ENCODE peak calls at places on chromosome 15, in ten cellular contexts. One of them, this sample, is unnamed.

GRCh38 chr15:38414351-38414750 is 39.6 kb upstream of the FAM98B start:
- DNase-seq in IMR-90: peak; percentile 75
- DNase-seq in K562: peak; percentile 14
- DNase-seq in astrocyte: peak; percentile 52
- DNase-seq in PC-9: no peak
- DNase-seq in endothelial cell of umbilical vein: peak; percentile 53
- DNase-seq in GM23248: peak; percentile 85
- DNase-seq in mammary epithelial cell: peak; percentile 53
- DNase-seq in mesendoderm: peak; percentile 65
- DNase-seq in neural progenitor cell: peak; percentile 64
- DNase-seq in this sample: no peak

GRCh38 chr15:90020041-90020735 is 19.1 kb downstream of the ZNF710 start:
- DNase-seq in GM23248: no peak
- DNase-seq in PC-9: no peak
- DNase-seq in endothelial cell of umbilical vein: peak; percentile 55
- DNase-seq in K562: no peak
- DNase-seq in astrocyte: no peak
- DNase-seq in mesendoderm: no peak
- DNase-seq in neural progenitor cell: no peak
- DNase-seq in mammary epithelial cell: no peak
- DNase-seq in IMR-90: no peak
- DNase-seq in this sample: no peak

GRCh38 chr15:69499521-69500201 is 47.0 kb downstream of the RPLP1 start:
- DNase-seq in GM23248: no peak
- DNase-seq in IMR-90: no peak
- DNase-seq in endothelial cell of umbilical vein: no peak
- DNase-seq in mesendoderm: no peak
- DNase-seq in astrocyte: no peak
- DNase-seq in PC-9: no peak
- DNase-seq in K562: no peak
- DNase-seq in neural progenitor cell: peak; percentile 44
- DNase-seq in mammary epithelial cell: no peak
- DNase-seq in this sample: no peak

GRCh38 chr15:64597469-64597806 is 137.1 kb downstream of the ZNF609 start:
- DNase-seq in IMR-90: no peak
- DNase-seq in K562: no peak
- DNase-seq in mammary epithelial cell: no peak
- DNase-seq in mesendoderm: no peak
- DNase-seq in PC-9: no peak
- DNase-seq in GM23248: no peak
- DNase-seq in neural progenitor cell: no peak
- DNase-seq in endothelial cell of umbilical vein: no peak
- DNase-seq in astrocyte: no peak
- DNase-seq in this sample: no peak

GRCh38 chr15:76285241-76285825 is 25.9 kb downstream of the ETFA start:
- DNase-seq in mesendoderm: no peak
- DNase-seq in astrocyte: no peak
- DNase-seq in endothelial cell of umbilical vein: peak; percentile 28
- DNase-seq in neural progenitor cell: no peak
- DNase-seq in PC-9: no peak
- DNase-seq in GM23248: peak; percentile 43
- DNase-seq in IMR-90: peak; percentile 1
- DNase-seq in mammary epithelial cell: peak; percentile 5
- DNase-seq in K562: peak; percentile 21
- DNase-seq in this sample: no peak

GRCh38 chr15:70880781-70881180 is 11.5 kb downstream of the THAP10 start:
- DNase-seq in mammary epithelial cell: no peak
- DNase-seq in IMR-90: peak; percentile 49
- DNase-seq in PC-9: no peak
- DNase-seq in K562: no peak
- DNase-seq in astrocyte: no peak
- DNase-seq in neural progenitor cell: no peak
- DNase-seq in endothelial cell of umbilical vein: no peak
- DNase-seq in mesendoderm: no peak
- DNase-seq in GM23248: peak; percentile 6
- DNase-seq in this sample: no peak

GRCh38 chr15:92011611-92012367 is 158.3 kb downstream of the SLCO3A1 start:
- DNase-seq in PC-9: peak; percentile 59
- DNase-seq in K562: no peak
- DNase-seq in endothelial cell of umbilical vein: no peak
- DNase-seq in neural progenitor cell: no peak
- DNase-seq in mammary epithelial cell: peak; percentile 65
- DNase-seq in IMR-90: no peak
- DNase-seq in mesendoderm: peak; percentile 65
- DNase-seq in astrocyte: peak; percentile 34
- DNase-seq in GM23248: peak; percentile 72
- DNase-seq in this sample: peak; percentile 25

GRCh38 chr15:57019496-57020160 is 101.2 kb downstream of the TCF12 start:
- DNase-seq in astrocyte: peak; percentile 21
- DNase-seq in mammary epithelial cell: no peak
- DNase-seq in IMR-90: no peak
- DNase-seq in neural progenitor cell: no peak
- DNase-seq in mesendoderm: no peak
- DNase-seq in GM23248: peak; percentile 80
- DNase-seq in PC-9: no peak
- DNase-seq in K562: peak; percentile 16
- DNase-seq in endothelial cell of umbilical vein: no peak
- DNase-seq in this sample: no peak

GRCh38 chr15:85312486-85312885 is 67.9 kb upstream of the AKAP13 start:
- DNase-seq in K562: no peak
- DNase-seq in GM23248: peak; percentile 28
- DNase-seq in mammary epithelial cell: peak; percentile 33
- DNase-seq in neural progenitor cell: no peak
- DNase-seq in IMR-90: peak; percentile 85
- DNase-seq in astrocyte: peak; percentile 60
- DNase-seq in endothelial cell of umbilical vein: no peak
- DNase-seq in mesendoderm: peak; percentile 57
- DNase-seq in PC-9: no peak
- DNase-seq in this sample: no peak

DNA sequence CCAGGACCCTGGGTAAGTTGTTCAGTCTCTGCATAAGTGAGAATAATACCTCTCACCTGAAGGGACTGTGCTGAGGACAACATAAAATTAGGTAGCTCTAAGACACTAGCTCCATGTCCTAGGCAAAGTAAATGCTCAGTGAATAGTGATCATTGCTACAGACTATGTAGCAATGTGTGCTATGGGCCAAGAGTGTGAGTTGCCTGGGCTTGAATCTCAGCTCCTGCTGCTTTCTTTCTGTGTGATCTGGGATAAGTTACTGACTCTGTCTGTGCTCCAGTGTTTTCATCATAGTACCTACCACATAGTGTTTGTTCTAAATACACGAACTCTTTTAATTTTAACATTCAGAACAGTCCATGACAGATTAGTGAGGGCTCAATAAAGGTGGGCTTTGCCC is 81.1 kb upstream of the MFGE8 start:
- DNase-seq in K562: no peak
- DNase-seq in astrocyte: no peak
- DNase-seq in neural progenitor cell: no peak
- DNase-seq in endothelial cell of umbilical vein: no peak
- DNase-seq in mesendoderm: no peak
- DNase-seq in IMR-90: no peak
- DNase-seq in GM23248: peak; percentile 58
- DNase-seq in mammary epithelial cell: no peak
- DNase-seq in PC-9: no peak
- DNase-seq in this sample: no peak
- H3K4me2 ChIP-seq in K562: no peak overlapping the region
- H3K4me2 ChIP-seq in astrocyte: no peak overlapping the region
- H3K4me2 ChIP-seq in neural progenitor cell: no peak overlapping the region
- H3K4me2 ChIP-seq in endothelial cell of umbilical vein: no peak overlapping the region
- H3K4me2 ChIP-seq in mesendoderm: no peak overlapping the region
- H3K4me2 ChIP-seq in IMR-90: no peak overlapping the region
- H3K4me2 ChIP-seq in GM23248: no peak overlapping the region
- H3K4me2 ChIP-seq in mammary epithelial cell: no peak overlapping the region
- H3K4me2 ChIP-seq in PC-9: no peak overlapping the region
- H3K4me2 ChIP-seq in this sample: no peak overlapping the region

GRCh38 chr15:43410572-43411214 is 39.8 kb downstream of the TUBGCP4 start:
- DNase-seq in endothelial cell of umbilical vein: no peak
- DNase-seq in mammary epithelial cell: peak; percentile 24
- DNase-seq in IMR-90: peak; percentile 47
- DNase-seq in K562: peak; percentile 61
- DNase-seq in astrocyte: peak; percentile 16
- DNase-seq in mesendoderm: peak; percentile 15
- DNase-seq in GM23248: peak; percentile 75
- DNase-seq in PC-9: no peak
- DNase-seq in neural progenitor cell: no peak
- DNase-seq in this sample: no peak

GRCh38 chr15:43408789-43409188 is 37.9 kb downstream of the TUBGCP4 start:
- DNase-seq in K562: peak; percentile 33
- DNase-seq in mammary epithelial cell: no peak
- DNase-seq in PC-9: no peak
- DNase-seq in IMR-90: no peak
- DNase-seq in astrocyte: no peak
- DNase-seq in GM23248: no peak
- DNase-seq in endothelial cell of umbilical vein: no peak
- DNase-seq in neural progenitor cell: no peak
- DNase-seq in mesendoderm: peak; percentile 68
- DNase-seq in this sample: no peak

GRCh38 chr15:43412096-43412495 is 41.2 kb downstream of the TUBGCP4 start:
- DNase-seq in endothelial cell of umbilical vein: no peak
- DNase-seq in neural progenitor cell: no peak
- DNase-seq in mesendoderm: no peak
- DNase-seq in K562: no peak
- DNase-seq in GM23248: peak; percentile 7
- DNase-seq in mammary epithelial cell: no peak
- DNase-seq in astrocyte: no peak
- DNase-seq in IMR-90: no peak
- DNase-seq in PC-9: no peak
- DNase-seq in this sample: no peak

DNA sequence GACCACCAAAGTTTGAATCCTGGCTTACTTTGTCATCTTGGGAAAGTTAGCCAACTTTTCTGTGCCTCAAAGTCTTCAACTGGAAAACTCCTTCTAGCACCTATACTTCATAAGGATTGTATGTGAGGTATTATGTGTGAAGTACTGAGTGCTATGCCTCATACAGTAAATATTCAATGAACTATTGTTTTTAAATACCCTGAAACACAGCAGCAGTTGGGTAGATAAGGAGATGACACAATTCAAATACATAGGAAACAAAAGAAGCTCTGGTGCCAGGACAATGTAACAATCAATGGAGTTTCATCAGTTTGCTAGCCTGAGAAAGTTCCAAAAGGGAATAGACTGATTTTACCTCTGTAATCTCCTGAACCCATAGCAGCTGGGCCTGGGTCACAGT is 43.3 kb downstream of the TUBGCP4 start:
- DNase-seq in mammary epithelial cell: no peak
- DNase-seq in astrocyte: no peak
- DNase-seq in PC-9: no peak
- DNase-seq in K562: no peak
- DNase-seq in IMR-90: no peak
- DNase-seq in GM23248: peak; percentile 35
- DNase-seq in endothelial cell of umbilical vein: no peak
- DNase-seq in neural progenitor cell: no peak
- DNase-seq in mesendoderm: peak; percentile 72
- DNase-seq in this sample: no peak
- H3K36me3 ChIP-seq in mammary epithelial cell: peaks cover 10% of the 10 kb centered on the region
- H3K36me3 ChIP-seq in astrocyte: peaks cover 58% of the 10 kb centered on the region
- H3K36me3 ChIP-seq in PC-9: peaks cover 5% of the 10 kb centered on the region
- H3K36me3 ChIP-seq in K562: peaks cover 76% of the 10 kb centered on the region
- H3K36me3 ChIP-seq in IMR-90: peaks cover 34% of the 10 kb centered on the region
- H3K36me3 ChIP-seq in GM23248: peaks cover 58% of the 10 kb centered on the region
- H3K36me3 ChIP-seq in endothelial cell of umbilical vein: peaks cover 30% of the 10 kb centered on the region
- H3K36me3 ChIP-seq in neural progenitor cell: peaks cover 20% of the 10 kb centered on the region
- H3K36me3 ChIP-seq in mesendoderm: peaks cover 7% of the 10 kb centered on the region
- H3K36me3 ChIP-seq in this sample: peaks cover 10% of the 10 kb centered on the region

GRCh38 chr15:60757831-60758570 is 279.1 kb upstream of the ICE2 start:
- DNase-seq in endothelial cell of umbilical vein: no peak
- DNase-seq in astrocyte: no peak
- DNase-seq in mammary epithelial cell: no peak
- DNase-seq in GM23248: no peak
- DNase-seq in K562: no peak
- DNase-seq in PC-9: no peak
- DNase-seq in IMR-90: no peak
- DNase-seq in mesendoderm: no peak
- DNase-seq in neural progenitor cell: no peak
- DNase-seq in this sample: no peak
- H3K4me2 ChIP-seq in endothelial cell of umbilical vein: no peak overlapping the region
- H3K4me2 ChIP-seq in astrocyte: peak overlapping the region; percentile 60
- H3K4me2 ChIP-seq in mammary epithelial cell: no peak overlapping the region
- H3K4me2 ChIP-seq in GM23248: no peak overlapping the region
- H3K4me2 ChIP-seq in K562: no peak overlapping the region
- H3K4me2 ChIP-seq in PC-9: no peak overlapping the region
- H3K4me2 ChIP-seq in IMR-90: no peak overlapping the region
- H3K4me2 ChIP-seq in mesendoderm: no peak overlapping the region
- H3K4me2 ChIP-seq in neural progenitor cell: no peak overlapping the region
- H3K4me2 ChIP-seq in this sample: no peak overlapping the region

GRCh38 chr15:98930591-98930990 is 77.0 kb downstream of the PGPEP1L start:
- DNase-seq in endothelial cell of umbilical vein: no peak
- DNase-seq in GM23248: no peak
- DNase-seq in PC-9: no peak
- DNase-seq in astrocyte: no peak
- DNase-seq in mesendoderm: no peak
- DNase-seq in K562: no peak
- DNase-seq in neural progenitor cell: no peak
- DNase-seq in IMR-90: no peak
- DNase-seq in mammary epithelial cell: no peak
- DNase-seq in this sample: no peak

GRCh38 chr15:98933376-98933775 is 74.2 kb downstream of the PGPEP1L start:
- DNase-seq in endothelial cell of umbilical vein: no peak
- DNase-seq in neural progenitor cell: no peak
- DNase-seq in IMR-90: no peak
- DNase-seq in mesendoderm: no peak
- DNase-seq in K562: no peak
- DNase-seq in PC-9: no peak
- DNase-seq in mammary epithelial cell: no peak
- DNase-seq in GM23248: no peak
- DNase-seq in astrocyte: no peak
- DNase-seq in this sample: no peak

GRCh38 chr15:98927990-98928389 is 79.6 kb downstream of the PGPEP1L start:
- DNase-seq in astrocyte: no peak
- DNase-seq in GM23248: no peak
- DNase-seq in PC-9: no peak
- DNase-seq in endothelial cell of umbilical vein: no peak
- DNase-seq in mammary epithelial cell: no peak
- DNase-seq in K562: no peak
- DNase-seq in mesendoderm: no peak
- DNase-seq in neural progenitor cell: no peak
- DNase-seq in IMR-90: no peak
- DNase-seq in this sample: no peak

GRCh38 chr15:98927057-98927456 is 80.5 kb downstream of the PGPEP1L start:
- DNase-seq in astrocyte: no peak
- DNase-seq in endothelial cell of umbilical vein: peak; percentile 30
- DNase-seq in mammary epithelial cell: no peak
- DNase-seq in PC-9: no peak
- DNase-seq in IMR-90: peak; percentile 39
- DNase-seq in mesendoderm: no peak
- DNase-seq in neural progenitor cell: no peak
- DNase-seq in K562: no peak
- DNase-seq in GM23248: no peak
- DNase-seq in this sample: no peak

DNA sequence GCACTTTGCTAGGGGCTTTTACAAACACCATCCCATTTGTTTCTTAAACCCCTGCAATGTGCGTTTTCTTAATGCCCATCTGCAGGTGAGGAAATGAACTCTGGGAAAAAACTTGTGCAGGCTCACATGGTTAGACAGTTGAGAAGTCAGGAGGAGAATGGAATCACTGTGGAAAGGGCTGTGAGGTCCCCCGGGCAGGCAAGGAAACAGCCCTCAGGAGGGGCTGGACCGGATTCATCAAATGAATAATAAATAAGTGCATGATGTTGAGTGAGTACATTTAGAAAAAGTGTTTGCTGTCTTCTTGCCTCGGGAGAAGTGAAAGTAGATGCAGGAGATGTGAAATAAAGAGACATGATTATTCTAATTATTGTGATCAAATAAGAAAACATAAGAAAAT is 76.6 kb downstream of the PGPEP1L start:
- DNase-seq in PC-9: no peak
- DNase-seq in IMR-90: no peak
- DNase-seq in neural progenitor cell: no peak
- DNase-seq in astrocyte: no peak
- DNase-seq in mesendoderm: no peak
- DNase-seq in K562: no peak
- DNase-seq in GM23248: no peak
- DNase-seq in endothelial cell of umbilical vein: no peak
- DNase-seq in mammary epithelial cell: no peak
- DNase-seq in this sample: no peak
- H3K36me3 ChIP-seq in PC-9: no peaks in the 10 kb centered on the region
- H3K36me3 ChIP-seq in IMR-90: peaks cover 58% of the 10 kb centered on the region
- H3K36me3 ChIP-seq in neural progenitor cell: no peaks in the 10 kb centered on the region
- H3K36me3 ChIP-seq in astrocyte: peaks cover 40% of the 10 kb centered on the region
- H3K36me3 ChIP-seq in mesendoderm: no peaks in the 10 kb centered on the region
- H3K36me3 ChIP-seq in K562: no peaks in the 10 kb centered on the region
- H3K36me3 ChIP-seq in GM23248: peaks cover 41% of the 10 kb centered on the region
- H3K36me3 ChIP-seq in endothelial cell of umbilical vein: peaks cover 16% of the 10 kb centered on the region
- H3K36me3 ChIP-seq in mammary epithelial cell: peaks cover 2% of the 10 kb centered on the region
- H3K36me3 ChIP-seq in this sample: peaks cover 25% of the 10 kb centered on the region

This sample was measured in keratinocyte.